ENCODE peak calls at places on chromosomes 2 and 18, in four cellular contexts. One of them, this sample, is unnamed.

GRCh38 chr2:80490964-80491363 is 186.4 kb upstream of the LRRTM1 start:
- DNase-seq in MCF 10A: no peak
- DNase-seq in HT1080: no peak
- DNase-seq in GM19239: no peak
- DNase-seq in this sample: no peak

GRCh38 chr2:240819404-240820013 is 510 bp downstream of the KIF1A start:
- DNase-seq in MCF 10A: no peak
- DNase-seq in HT1080: no peak
- DNase-seq in GM19239: no peak
- DNase-seq in this sample: no peak

GRCh38 chr2:96533292-96534073 is 3.1 kb upstream of the ARID5A start:
- DNase-seq in MCF 10A: peak
- DNase-seq in HT1080: no peak
- DNase-seq in GM19239: no peak
- DNase-seq in this sample: no peak

GRCh38 chr2:84901593-84902120 is 3.8 kb upstream of the TMSB10 start:
- DNase-seq in MCF 10A: no peak
- DNase-seq in HT1080: peak
- DNase-seq in GM19239: no peak
- DNase-seq in this sample: no peak

GRCh38 chr2:222703866-222704265 is 32.4 kb downstream of the MOGAT1 start:
- DNase-seq in MCF 10A: no peak
- DNase-seq in HT1080: no peak
- DNase-seq in GM19239: no peak
- DNase-seq in this sample: no peak

GRCh38 chr2:136108461-136108860 is 9.5 kb downstream of the CXCR4 start:
- DNase-seq in MCF 10A: no peak
- DNase-seq in HT1080: no peak
- DNase-seq in GM19239: no peak
- DNase-seq in this sample: no peak

GRCh38 chr2:182616471-182617393 is 99.3 kb upstream of the DNAJC10 start:
- DNase-seq in MCF 10A: no peak
- DNase-seq in HT1080: peak
- DNase-seq in GM19239: no peak
- DNase-seq in this sample: no peak

GRCh38 chr2:240467149-240467642 is 31.7 kb downstream of the GPC1 start:
- DNase-seq in MCF 10A: no peak
- DNase-seq in HT1080: no peak
- DNase-seq in GM19239: peak
- DNase-seq in this sample: no peak

GRCh38 chr2:86275962-86276361 is 61.5 kb downstream of the REEP1 start:
- DNase-seq in MCF 10A: no peak
- DNase-seq in HT1080: no peak
- DNase-seq in GM19239: no peak
- DNase-seq in this sample: no peak

GRCh38 chr2:216104691-216105090 is 4.5 kb upstream of the XRCC5 start:
- DNase-seq in MCF 10A: no peak
- DNase-seq in HT1080: no peak
- DNase-seq in GM19239: no peak
- DNase-seq in this sample: no peak

GRCh38 chr18:35072616-35073015 is 31.4 kb downstream of the MAPRE2 start:
- DNase-seq in MCF 10A: no peak
- DNase-seq in HT1080: no peak
- DNase-seq in GM19239: no peak
- DNase-seq in this sample: no peak

GRCh38 chr2:196165016-196165415 is 6.4 kb downstream of the STK17B start:
- DNase-seq in MCF 10A: no peak
- DNase-seq in HT1080: no peak
- DNase-seq in GM19239: no peak
- DNase-seq in this sample: no peak

GRCh38 chr2:46381263-46381849 is 84.1 kb downstream of the EPAS1 start:
- DNase-seq in MCF 10A: no peak
- DNase-seq in HT1080: no peak
- DNase-seq in GM19239: no peak
- DNase-seq in this sample: no peak

GRCh38 chr2:176680916-176681315 is 411.7 kb downstream of the MTX2 start:
- DNase-seq in MCF 10A: peak
- DNase-seq in HT1080: peak
- DNase-seq in GM19239: no peak
- DNase-seq in this sample: no peak

GRCh38 chr18:26565514-26565913 is 17.2 kb upstream of the KCTD1 start:
- DNase-seq in MCF 10A: no peak
- DNase-seq in HT1080: no peak
- DNase-seq in GM19239: no peak
- DNase-seq in this sample: no peak

GRCh38 chr18:32349728-32350395 is 120.8 kb downstream of the GAREM1 start:
- DNase-seq in MCF 10A: peak
- DNase-seq in HT1080: peak
- DNase-seq in GM19239: no peak
- DNase-seq in this sample: no peak

GRCh38 chr2:240455719-240456606 is 20.5 kb downstream of the GPC1 start:
- DNase-seq in MCF 10A: no peak
- DNase-seq in HT1080: no peak
- DNase-seq in GM19239: no peak
- DNase-seq in this sample: no peak

GRCh38 chr2:61363580-61363979 is 107.3 kb downstream of the USP34 start:
- DNase-seq in MCF 10A: no peak
- DNase-seq in HT1080: no peak
- DNase-seq in GM19239: no peak
- DNase-seq in this sample: no peak

GRCh38 chr2:133324150-133324561 is 244.1 kb downstream of the NCKAP5 start:
- DNase-seq in MCF 10A: peak
- DNase-seq in HT1080: peak
- DNase-seq in GM19239: no peak
- DNase-seq in this sample: no peak

GRCh38 chr2:26997394-26997793 is 27.0 kb downstream of the MAPRE3 start:
- DNase-seq in MCF 10A: no peak
- DNase-seq in HT1080: no peak
- DNase-seq in GM19239: no peak
- DNase-seq in this sample: no peak

GRCh38 chr2:197777823-197778407 is 7.2 kb downstream of the BOLL start:
- DNase-seq in MCF 10A: peak
- DNase-seq in HT1080: peak
- DNase-seq in GM19239: no peak
- DNase-seq in this sample: no peak

GRCh38 chr18:55998071-55998522 is 410.1 kb upstream of the TCF4 start:
- DNase-seq in MCF 10A: no peak
- DNase-seq in HT1080: no peak
- DNase-seq in GM19239: no peak
- DNase-seq in this sample: no peak

GRCh38 chr18:62584241-62585120 is 61.7 kb downstream of the ZCCHC2 start:
- DNase-seq in MCF 10A: peak
- DNase-seq in HT1080: peak
- DNase-seq in GM19239: peak
- DNase-seq in this sample: peak

GRCh38 chr2:208285853-208286252 is 19.8 kb downstream of the PIKFYVE start:
- DNase-seq in MCF 10A: no peak
- DNase-seq in HT1080: no peak
- DNase-seq in GM19239: no peak
- DNase-seq in this sample: no peak

GRCh38 chr2:163207706-163208370 is 369.3 kb upstream of the KCNH7 start:
- DNase-seq in MCF 10A: peak
- DNase-seq in HT1080: no peak
- DNase-seq in GM19239: no peak
- DNase-seq in this sample: no peak

GRCh38 chr2:31238126-31238905 is 4.4 kb downstream of the EHD3 start:
- DNase-seq in MCF 10A: no peak
- DNase-seq in HT1080: no peak
- DNase-seq in GM19239: no peak
- DNase-seq in this sample: no peak

GRCh38 chr18:79872423-79872822 is 74.7 kb downstream of the KCNG2 start:
- DNase-seq in MCF 10A: no peak
- DNase-seq in HT1080: no peak
- DNase-seq in GM19239: no peak
- DNase-seq in this sample: no peak

GRCh38 chr2:229129738-229130371 is 141.2 kb downstream of the PID1 start:
- DNase-seq in MCF 10A: no peak
- DNase-seq in HT1080: no peak
- DNase-seq in GM19239: no peak
- DNase-seq in this sample: no peak

GRCh38 chr2:128322651-128323491 is 4.2 kb upstream of the HS6ST1 start:
- DNase-seq in MCF 10A: no peak
- DNase-seq in HT1080: no peak
- DNase-seq in GM19239: no peak
- DNase-seq in this sample: no peak

GRCh38 chr2:121196132-121196848 is 88.7 kb downstream of the TFCP2L1 start:
- DNase-seq in MCF 10A: peak
- DNase-seq in HT1080: no peak
- DNase-seq in GM19239: no peak
- DNase-seq in this sample: no peak

GRCh38 chr2:201420442-201421113 is 30.7 kb downstream of the TRAK2 start:
- DNase-seq in MCF 10A: no peak
- DNase-seq in HT1080: peak
- DNase-seq in GM19239: no peak
- DNase-seq in this sample: no peak

This sample was measured in esophagus squamous epithelium.